ENCODE peak calls at places on chromosomes 3 and 15, in eight cellular contexts. W is A549, N is nephron progenitor cell, Z is ascending aorta, M is GM12864, A is WTC11, X is tibial nerve, C is endothelial cell. B is an unnamed sample.

GRCh38 chr15:80173022-80173759 is 20.4 kb downstream of the FAH start:
- DNase-seq in M (peak; percentile 35), A (peak; percentile 83), W (peak; percentile 74), N (peak; percentile 67), Z (peak; percentile 86), C (peak; percentile 77), X (peak; percentile 68), B (peak; percentile 62)

GRCh38 chr3:70249509-70250160 is 62.8 kb downstream of the MDFIC2 start:
- DNase-seq in N (no peak), C (no peak), X (no peak), M (no peak), A (no peak), Z (peak; percentile 77), W (peak; percentile 13), B (no peak)

GRCh38 chr15:70855764-70856163 is 1.8 kb upstream of the LARP6 start:
- DNase-seq in C (no peak), W (no peak), X (no peak), N (no peak), A (no peak), M (no peak), Z (no peak), B (no peak)

GRCh38 chr15:70533931-70534742 is 229.2 kb downstream of the UACA start:
- DNase-seq in M (no peak), Z (no peak), A (no peak), N (no peak), W (no peak), X (no peak), C (no peak), B (no peak)

GRCh38 chr3:134030801-134031619 is 1.3 kb upstream of the SLCO2A1 start:
- DNase-seq in A (no peak), W (no peak), M (no peak), X (no peak), Z (no peak), N (no peak), C (no peak), B (no peak)

GRCh38 chr3:180265551-180265950 is 228.8 kb upstream of the PEX5L start:
- DNase-seq in N (no peak), A (no peak), X (no peak), Z (no peak), C (no peak), M (no peak), W (no peak), B (no peak)

GRCh38 chr3:179733797-179734196 is 81.0 kb downstream of the USP13 start:
- DNase-seq in Z (no peak), C (no peak), X (no peak), M (no peak), A (no peak), W (no peak), N (no peak), B (no peak)

GRCh38 chr3:4426782-4427344 is 40.2 kb downstream of the SUMF1 start:
- DNase-seq in Z (no peak), X (no peak), N (peak; percentile 24), A (no peak), M (no peak), W (no peak), C (no peak), B (no peak)

GRCh38 chr3:86029590-86029989 is 961.4 kb downstream of the VGLL3 start:
- DNase-seq in W (no peak), X (no peak), A (no peak), N (no peak), M (no peak), Z (no peak), C (no peak), B (no peak)

GRCh38 chr15:77010842-77011241 is 15.9 kb downstream of the PSTPIP1 start:
- DNase-seq in N (no peak), X (no peak), C (no peak), A (no peak), W (no peak), Z (no peak), M (no peak), B (no peak)

GRCh38 chr3:27686642-27687041 is 35.5 kb downstream of the EOMES start:
- DNase-seq in Z (no peak), W (no peak), A (no peak), M (no peak), C (no peak), N (no peak), X (no peak), B (no peak)

GRCh38 chr3:43286886-43287301 is 554 bp downstream of the SNRK start:
- DNase-seq in A (no peak), W (peak; percentile 33), M (no peak), C (peak; percentile 8), N (no peak), Z (no peak), X (no peak), B (peak; percentile 11)

GRCh38 chr3:179045719-179046402 is 25.7 kb downstream of the ZMAT3 start:
- DNase-seq in A (no peak), W (no peak), Z (no peak), N (no peak), C (no peak), X (no peak), M (peak; percentile 46), B (no peak)

GRCh38 chr3:13379191-13379830 is 40.8 kb downstream of the NUP210 start:
- DNase-seq in C (no peak), M (no peak), A (no peak), N (no peak), X (no peak), W (no peak), Z (peak; percentile 82), B (no peak)

GRCh38 chr15:43505723-43506122 is 11.7 kb upstream of the MAP1A start:
- DNase-seq in Z (no peak), W (no peak), C (no peak), M (no peak), X (no peak), N (no peak), A (no peak), B (no peak)

GRCh38 chr3:186096295-186096694 is 12.6 kb downstream of the ETV5 start:
- DNase-seq in A (no peak), X (no peak), W (no peak), C (no peak), M (no peak), Z (no peak), N (no peak), B (no peak)

GRCh38 chr3:113746955-113747718 is at the start of gene ATP6V1A:
- DNase-seq in A (peak; percentile 72), Z (peak; percentile 85), X (no peak), W (peak; percentile 76), M (no peak), N (peak; percentile 58), C (peak; percentile 45), B (no peak)

GRCh38 chr15:58473720-58474119 is 41.9 kb downstream of the LIPC start:
- DNase-seq in Z (no peak), C (no peak), X (no peak), W (peak; percentile 44), N (no peak), M (no peak), A (no peak), B (no peak)

GRCh38 chr15:73802336-73803105 is 49.4 kb upstream of the INSYN1 start:
- DNase-seq in Z (peak; percentile 84), N (no peak), C (no peak), M (no peak), A (no peak), X (no peak), W (no peak), B (no peak)

GRCh38 chr15:37921527-37922385 is 12.7 kb upstream of the TMCO5A start:
- DNase-seq in X (no peak), N (no peak), C (no peak), M (no peak), Z (no peak), A (no peak), W (no peak), B (no peak)

GRCh38 chr3:150180349-150180748 is 209.7 kb upstream of the PFN2 start:
- DNase-seq in A (no peak), Z (no peak), M (no peak), C (no peak), W (no peak), X (no peak), N (no peak), B (no peak)

GRCh38 chr3:150183619-150184425 is 213.1 kb upstream of the PFN2 start:
- DNase-seq in Z (peak; percentile 80), N (peak; percentile 68), M (peak; percentile 18), X (peak; percentile 50), C (peak; percentile 53), A (peak; percentile 72), W (peak; percentile 60), B (peak; percentile 60)

GRCh38 chr3:150179330-150179729 is 208.6 kb upstream of the PFN2 start:
- DNase-seq in N (no peak), A (no peak), Z (no peak), M (no peak), X (no peak), W (no peak), C (no peak), B (no peak)

GRCh38 chr3:150184426-150185071 is 213.9 kb upstream of the PFN2 start:
- DNase-seq in W (peak; percentile 33), M (no peak), C (no peak), A (no peak), Z (no peak), X (no peak), N (no peak), B (no peak)
- TF ChIP-seq CTCF in W (no peak), M (no peak), C (no peak), A (no peak), Z (no peak), X (no peak), N (no peak), B (peak; percentile 17)

GRCh38 chr15:79035111-79035601 is 55.4 kb downstream of the RASGRF1 start:
- DNase-seq in A (no peak), M (peak; percentile 43), N (peak; percentile 27), X (no peak), W (no peak), Z (no peak), C (no peak), B (no peak)
- TF ChIP-seq CTCF in A (no peak), M (peak; percentile 56), N (peak; percentile 26), X (no peak), W (no peak), Z (no peak), C (peak; percentile 29), B (peak; percentile 40)

GRCh38 chr15:91973481-91973880 is 120.0 kb downstream of the SLCO3A1 start:
- DNase-seq in N (no peak), W (no peak), X (no peak), C (no peak), M (no peak), Z (no peak), A (no peak), B (no peak)
- TF ChIP-seq CTCF in N (no peak), W (peak; percentile 17), X (no peak), C (no peak), M (no peak), Z (no peak), A (no peak), B (no peak)

GRCh38 chr3:22798461-22798860 is 404.7 kb upstream of the UBE2E2 start:
- DNase-seq in M (no peak), A (no peak), W (no peak), N (no peak), Z (no peak), X (no peak), C (no peak), B (no peak)

GRCh38 chr3:22795917-22796316 is 407.2 kb upstream of the UBE2E2 start:
- DNase-seq in A (peak; percentile 11), C (no peak), N (no peak), M (no peak), Z (no peak), X (no peak), W (no peak), B (no peak)

DNA sequence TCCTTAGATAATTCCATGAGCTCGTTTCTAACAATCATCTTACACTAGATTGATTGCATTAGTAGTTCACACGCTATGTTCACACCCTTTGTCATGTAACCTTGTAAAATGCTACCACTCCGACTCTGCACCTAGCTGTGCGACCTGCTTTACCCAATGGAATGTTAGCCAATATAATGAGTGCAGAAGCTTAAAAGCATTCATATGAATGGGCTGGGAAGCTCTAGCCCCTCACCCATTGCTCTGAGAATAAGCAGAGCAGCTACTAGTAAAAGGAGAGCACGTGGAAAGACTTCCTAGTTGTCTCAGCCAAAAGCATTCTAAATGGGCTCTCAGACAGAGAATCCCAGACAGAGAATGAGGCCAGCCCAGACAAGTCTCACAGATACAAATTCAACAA is 410.6 kb upstream of the UBE2E2 start:
- DNase-seq in N (no peak), W (no peak), X (no peak), C (no peak), M (no peak), A (no peak), Z (no peak), B (no peak)
- TF ChIP-seq CTCF in N (no peak), W (no peak), X (no peak), C (no peak), M (no peak), A (no peak), Z (no peak), B (no peak)

B was measured in neural crest cell.